ENCODE peak calls at places on chromosomes 12 and 14, in seven cellular contexts. One of them, this sample, is unnamed.
A peak's percentile ranks its signal among the peaks of the same experiment; 100 is the strongest.

GRCh38 chr14:68039593-68039992 is 220.0 kb downstream of the RAD51B start:
- DNase-seq in kidney: no peak
- DNase-seq in osteocyte: no peak
- DNase-seq in prostate gland: no peak
- DNase-seq in non-pigmented ciliary epithelial cell: no peak
- DNase-seq in naive thymus-derived CD8-positive, alpha-beta T cell: no peak
- DNase-seq in stimulated activated CD8-positive, alpha-beta memory T cell treated with anti-CD3 and anti-CD28 coated beads, Interleukin-7, amount 100 ng/mL, for 1 hour: no peak
- DNase-seq in this sample: no peak

GRCh38 chr14:93997082-93997481 is at the start of gene CCDC197:
- DNase-seq in stimulated activated CD8-positive, alpha-beta memory T cell treated with anti-CD3 and anti-CD28 coated beads, Interleukin-7, amount 100 ng/mL, for 1 hour: no peak
- DNase-seq in non-pigmented ciliary epithelial cell: no peak
- DNase-seq in prostate gland: no peak
- DNase-seq in kidney: no peak
- DNase-seq in osteocyte: no peak
- DNase-seq in naive thymus-derived CD8-positive, alpha-beta T cell: no peak
- DNase-seq in this sample: no peak

GRCh38 chr12:75750950-75751349 is 239.5 kb upstream of the KRR1 start:
- DNase-seq in naive thymus-derived CD8-positive, alpha-beta T cell: no peak
- DNase-seq in non-pigmented ciliary epithelial cell: peak; percentile 63
- DNase-seq in stimulated activated CD8-positive, alpha-beta memory T cell treated with anti-CD3 and anti-CD28 coated beads, Interleukin-7, amount 100 ng/mL, for 1 hour: no peak
- DNase-seq in kidney: no peak
- DNase-seq in osteocyte: no peak
- DNase-seq in prostate gland: no peak
- DNase-seq in this sample: no peak

GRCh38 chr12:79687711-79688270 is 3.0 kb downstream of the PAWR start:
- DNase-seq in kidney: no peak
- DNase-seq in osteocyte: no peak
- DNase-seq in non-pigmented ciliary epithelial cell: no peak
- DNase-seq in naive thymus-derived CD8-positive, alpha-beta T cell: no peak
- DNase-seq in stimulated activated CD8-positive, alpha-beta memory T cell treated with anti-CD3 and anti-CD28 coated beads, Interleukin-7, amount 100 ng/mL, for 1 hour: no peak
- DNase-seq in prostate gland: no peak
- DNase-seq in this sample: no peak

GRCh38 chr12:67410246-67410645 is 141.1 kb downstream of the CAND1 start:
- DNase-seq in osteocyte: no peak
- DNase-seq in prostate gland: no peak
- DNase-seq in naive thymus-derived CD8-positive, alpha-beta T cell: no peak
- DNase-seq in non-pigmented ciliary epithelial cell: no peak
- DNase-seq in kidney: no peak
- DNase-seq in stimulated activated CD8-positive, alpha-beta memory T cell treated with anti-CD3 and anti-CD28 coated beads, Interleukin-7, amount 100 ng/mL, for 1 hour: no peak
- DNase-seq in this sample: no peak

GRCh38 chr12:62654558-62655241 is 188.1 kb downstream of the MON2 start:
- DNase-seq in stimulated activated CD8-positive, alpha-beta memory T cell treated with anti-CD3 and anti-CD28 coated beads, Interleukin-7, amount 100 ng/mL, for 1 hour: no peak
- DNase-seq in naive thymus-derived CD8-positive, alpha-beta T cell: no peak
- DNase-seq in osteocyte: no peak
- DNase-seq in non-pigmented ciliary epithelial cell: no peak
- DNase-seq in prostate gland: no peak
- DNase-seq in kidney: no peak
- DNase-seq in this sample: no peak

GRCh38 chr14:104665663-104666522 is 23.5 kb upstream of the INF2 start:
- DNase-seq in non-pigmented ciliary epithelial cell: no peak
- DNase-seq in osteocyte: peak; percentile 83
- DNase-seq in kidney: peak; percentile 76
- DNase-seq in naive thymus-derived CD8-positive, alpha-beta T cell: peak; percentile 43
- DNase-seq in stimulated activated CD8-positive, alpha-beta memory T cell treated with anti-CD3 and anti-CD28 coated beads, Interleukin-7, amount 100 ng/mL, for 1 hour: no peak
- DNase-seq in prostate gland: no peak
- DNase-seq in this sample: peak; percentile 64

GRCh38 chr12:26092706-26093105 is 32.1 kb downstream of the BHLHE41 start:
- DNase-seq in kidney: no peak
- DNase-seq in naive thymus-derived CD8-positive, alpha-beta T cell: no peak
- DNase-seq in prostate gland: no peak
- DNase-seq in stimulated activated CD8-positive, alpha-beta memory T cell treated with anti-CD3 and anti-CD28 coated beads, Interleukin-7, amount 100 ng/mL, for 1 hour: no peak
- DNase-seq in non-pigmented ciliary epithelial cell: peak; percentile 34
- DNase-seq in osteocyte: no peak
- DNase-seq in this sample: no peak

GRCh38 chr12:48512855-48513254 is 12.6 kb upstream of the OR8S1 start:
- DNase-seq in kidney: no peak
- DNase-seq in stimulated activated CD8-positive, alpha-beta memory T cell treated with anti-CD3 and anti-CD28 coated beads, Interleukin-7, amount 100 ng/mL, for 1 hour: no peak
- DNase-seq in non-pigmented ciliary epithelial cell: no peak
- DNase-seq in naive thymus-derived CD8-positive, alpha-beta T cell: no peak
- DNase-seq in prostate gland: no peak
- DNase-seq in osteocyte: no peak
- DNase-seq in this sample: no peak

GRCh38 chr12:969821-970220 is 20.3 kb upstream of the RAD52 start:
- DNase-seq in prostate gland: no peak
- DNase-seq in osteocyte: no peak
- DNase-seq in naive thymus-derived CD8-positive, alpha-beta T cell: no peak
- DNase-seq in non-pigmented ciliary epithelial cell: no peak
- DNase-seq in stimulated activated CD8-positive, alpha-beta memory T cell treated with anti-CD3 and anti-CD28 coated beads, Interleukin-7, amount 100 ng/mL, for 1 hour: no peak
- DNase-seq in kidney: no peak
- DNase-seq in this sample: no peak